ENCODE peak calls at places on chromosome 4, in seven cellular contexts. One of them, this sample, is unnamed.

GRCh38 chr4:146023334-146023967 is 84.8 kb upstream of the ZNF827 start:
- DNase-seq in mammary epithelial cell: no peak
- DNase-seq in SK-N-SH: no peak
- DNase-seq in endodermal cell: no peak
- DNase-seq in tibial nerve: no peak
- DNase-seq in OCI-LY7: peak
- DNase-seq in right lobe of liver: no peak
- DNase-seq in this sample: no peak

GRCh38 chr4:152211936-152212675 is 323.8 kb downstream of the FBXW7 start:
- DNase-seq in mammary epithelial cell: no peak
- DNase-seq in SK-N-SH: peak
- DNase-seq in endodermal cell: no peak
- DNase-seq in tibial nerve: no peak
- DNase-seq in OCI-LY7: no peak
- DNase-seq in right lobe of liver: no peak
- DNase-seq in this sample: no peak

GRCh38 chr4:100106982-100107381 is 83.3 kb downstream of the DDIT4L start:
- DNase-seq in mammary epithelial cell: no peak
- DNase-seq in SK-N-SH: no peak
- DNase-seq in endodermal cell: no peak
- DNase-seq in tibial nerve: no peak
- DNase-seq in OCI-LY7: peak
- DNase-seq in right lobe of liver: no peak
- DNase-seq in this sample: no peak

GRCh38 chr4:169617306-169617705 is 3.1 kb upstream of the CLCN3 start:
- DNase-seq in mammary epithelial cell: no peak
- DNase-seq in SK-N-SH: no peak
- DNase-seq in endodermal cell: no peak
- DNase-seq in tibial nerve: no peak
- DNase-seq in OCI-LY7: no peak
- DNase-seq in right lobe of liver: no peak
- DNase-seq in this sample: no peak

GRCh38 chr4:144295286-144295995 is 154.9 kb upstream of the GYPA start:
- DNase-seq in mammary epithelial cell: peak
- DNase-seq in SK-N-SH: no peak
- DNase-seq in endodermal cell: no peak
- DNase-seq in tibial nerve: no peak
- DNase-seq in OCI-LY7: no peak
- DNase-seq in right lobe of liver: no peak
- DNase-seq in this sample: no peak

GRCh38 chr4:39631700-39632079 is 7.0 kb downstream of the SMIM14 start:
- DNase-seq in mammary epithelial cell: no peak
- DNase-seq in SK-N-SH: no peak
- DNase-seq in endodermal cell: no peak
- DNase-seq in tibial nerve: no peak
- DNase-seq in OCI-LY7: peak
- DNase-seq in right lobe of liver: no peak
- DNase-seq in this sample: no peak

GRCh38 chr4:53804719-53805118 is 213.4 kb upstream of the LNX1 start:
- DNase-seq in mammary epithelial cell: peak
- DNase-seq in SK-N-SH: no peak
- DNase-seq in endodermal cell: peak
- DNase-seq in tibial nerve: no peak
- DNase-seq in OCI-LY7: peak
- DNase-seq in right lobe of liver: peak
- DNase-seq in this sample: peak

GRCh38 chr4:15233626-15234025 is 194.2 kb upstream of the C1QTNF7 start:
- DNase-seq in mammary epithelial cell: no peak
- DNase-seq in SK-N-SH: no peak
- DNase-seq in endodermal cell: no peak
- DNase-seq in tibial nerve: no peak
- DNase-seq in OCI-LY7: no peak
- DNase-seq in right lobe of liver: no peak
- DNase-seq in this sample: no peak

GRCh38 chr4:17030543-17030942 is 132.1 kb upstream of the LDB2 start:
- DNase-seq in mammary epithelial cell: peak
- DNase-seq in SK-N-SH: no peak
- DNase-seq in endodermal cell: no peak
- DNase-seq in tibial nerve: no peak
- DNase-seq in OCI-LY7: no peak
- DNase-seq in right lobe of liver: no peak
- DNase-seq in this sample: no peak

GRCh38 chr4:17091104-17091503 is 192.7 kb upstream of the LDB2 start:
- DNase-seq in mammary epithelial cell: no peak
- DNase-seq in SK-N-SH: no peak
- DNase-seq in endodermal cell: no peak
- DNase-seq in tibial nerve: no peak
- DNase-seq in OCI-LY7: no peak
- DNase-seq in right lobe of liver: no peak
- DNase-seq in this sample: no peak

GRCh38 chr4:47383829-47384427 is 79.6 kb downstream of the COMMD8 start:
- DNase-seq in mammary epithelial cell: peak
- DNase-seq in SK-N-SH: peak
- DNase-seq in endodermal cell: no peak
- DNase-seq in tibial nerve: no peak
- DNase-seq in OCI-LY7: peak
- DNase-seq in right lobe of liver: no peak
- DNase-seq in this sample: no peak

GRCh38 chr4:123232439-123232838 is 164.2 kb upstream of the SPRY1 start:
- DNase-seq in mammary epithelial cell: peak
- DNase-seq in SK-N-SH: no peak
- DNase-seq in endodermal cell: no peak
- DNase-seq in tibial nerve: no peak
- DNase-seq in OCI-LY7: no peak
- DNase-seq in right lobe of liver: no peak
- DNase-seq in this sample: no peak

GRCh38 chr4:188976644-188977115 is 837.4 kb downstream of the TRIML1 start:
- DNase-seq in mammary epithelial cell: peak
- DNase-seq in SK-N-SH: no peak
- DNase-seq in endodermal cell: peak
- DNase-seq in tibial nerve: no peak
- DNase-seq in OCI-LY7: no peak
- DNase-seq in right lobe of liver: no peak
- DNase-seq in this sample: no peak

GRCh38 chr4:20625460-20625859 is 74.8 kb upstream of the PACRGL start:
- DNase-seq in mammary epithelial cell: no peak
- DNase-seq in SK-N-SH: no peak
- DNase-seq in endodermal cell: no peak
- DNase-seq in tibial nerve: no peak
- DNase-seq in OCI-LY7: no peak
- DNase-seq in right lobe of liver: peak
- DNase-seq in this sample: no peak

GRCh38 chr4:19309365-19309764 is 942.3 kb upstream of the SLIT2 start:
- DNase-seq in mammary epithelial cell: peak
- DNase-seq in SK-N-SH: no peak
- DNase-seq in endodermal cell: no peak
- DNase-seq in tibial nerve: no peak
- DNase-seq in OCI-LY7: no peak
- DNase-seq in right lobe of liver: no peak
- DNase-seq in this sample: no peak

GRCh38 chr4:71962622-71963264 is 69.1 kb upstream of the NPFFR2 start:
- DNase-seq in mammary epithelial cell: no peak
- DNase-seq in SK-N-SH: no peak
- DNase-seq in endodermal cell: no peak
- DNase-seq in tibial nerve: no peak
- DNase-seq in OCI-LY7: no peak
- DNase-seq in right lobe of liver: no peak
- DNase-seq in this sample: no peak

GRCh38 chr4:71713611-71714203 is 70.2 kb downstream of the GC start:
- DNase-seq in mammary epithelial cell: peak
- DNase-seq in SK-N-SH: peak
- DNase-seq in endodermal cell: no peak
- DNase-seq in tibial nerve: no peak
- DNase-seq in OCI-LY7: peak
- DNase-seq in right lobe of liver: no peak
- DNase-seq in this sample: no peak

GRCh38 chr4:173707658-173708415 is 177.8 kb upstream of the HAND2 start:
- DNase-seq in mammary epithelial cell: no peak
- DNase-seq in SK-N-SH: no peak
- DNase-seq in endodermal cell: no peak
- DNase-seq in tibial nerve: no peak
- DNase-seq in OCI-LY7: no peak
- DNase-seq in right lobe of liver: no peak
- DNase-seq in this sample: no peak

GRCh38 chr4:145041378-145041777 is 56.6 kb downstream of the ANAPC10 start:
- DNase-seq in mammary epithelial cell: no peak
- DNase-seq in SK-N-SH: no peak
- DNase-seq in endodermal cell: no peak
- DNase-seq in tibial nerve: peak
- DNase-seq in OCI-LY7: peak
- DNase-seq in right lobe of liver: no peak
- DNase-seq in this sample: no peak

GRCh38 chr4:18075823-18076433 is 54.4 kb upstream of the LCORL start:
- DNase-seq in mammary epithelial cell: no peak
- DNase-seq in SK-N-SH: peak
- DNase-seq in endodermal cell: peak
- DNase-seq in tibial nerve: no peak
- DNase-seq in OCI-LY7: peak
- DNase-seq in right lobe of liver: no peak
- DNase-seq in this sample: no peak

GRCh38 chr4:7192252-7193039 is at the start of gene SORCS2:
- DNase-seq in mammary epithelial cell: no peak
- DNase-seq in SK-N-SH: peak
- DNase-seq in endodermal cell: peak
- DNase-seq in tibial nerve: peak
- DNase-seq in OCI-LY7: no peak
- DNase-seq in right lobe of liver: peak
- DNase-seq in this sample: peak

GRCh38 chr4:7191546-7192251 is 639 bp upstream of the SORCS2 start:
- DNase-seq in mammary epithelial cell: no peak
- DNase-seq in SK-N-SH: no peak
- DNase-seq in endodermal cell: no peak
- DNase-seq in tibial nerve: peak
- DNase-seq in OCI-LY7: no peak
- DNase-seq in right lobe of liver: no peak
- DNase-seq in this sample: peak

GRCh38 chr4:7194251-7195137 is 2.2 kb downstream of the SORCS2 start:
- DNase-seq in mammary epithelial cell: no peak
- DNase-seq in SK-N-SH: peak
- DNase-seq in endodermal cell: peak
- DNase-seq in tibial nerve: peak
- DNase-seq in OCI-LY7: peak
- DNase-seq in right lobe of liver: peak
- DNase-seq in this sample: peak

GRCh38 chr4:7195138-7195510 is 2.8 kb downstream of the SORCS2 start:
- DNase-seq in mammary epithelial cell: no peak
- DNase-seq in SK-N-SH: peak
- DNase-seq in endodermal cell: peak
- DNase-seq in tibial nerve: peak
- DNase-seq in OCI-LY7: no peak
- DNase-seq in right lobe of liver: no peak
- DNase-seq in this sample: peak

DNA sequence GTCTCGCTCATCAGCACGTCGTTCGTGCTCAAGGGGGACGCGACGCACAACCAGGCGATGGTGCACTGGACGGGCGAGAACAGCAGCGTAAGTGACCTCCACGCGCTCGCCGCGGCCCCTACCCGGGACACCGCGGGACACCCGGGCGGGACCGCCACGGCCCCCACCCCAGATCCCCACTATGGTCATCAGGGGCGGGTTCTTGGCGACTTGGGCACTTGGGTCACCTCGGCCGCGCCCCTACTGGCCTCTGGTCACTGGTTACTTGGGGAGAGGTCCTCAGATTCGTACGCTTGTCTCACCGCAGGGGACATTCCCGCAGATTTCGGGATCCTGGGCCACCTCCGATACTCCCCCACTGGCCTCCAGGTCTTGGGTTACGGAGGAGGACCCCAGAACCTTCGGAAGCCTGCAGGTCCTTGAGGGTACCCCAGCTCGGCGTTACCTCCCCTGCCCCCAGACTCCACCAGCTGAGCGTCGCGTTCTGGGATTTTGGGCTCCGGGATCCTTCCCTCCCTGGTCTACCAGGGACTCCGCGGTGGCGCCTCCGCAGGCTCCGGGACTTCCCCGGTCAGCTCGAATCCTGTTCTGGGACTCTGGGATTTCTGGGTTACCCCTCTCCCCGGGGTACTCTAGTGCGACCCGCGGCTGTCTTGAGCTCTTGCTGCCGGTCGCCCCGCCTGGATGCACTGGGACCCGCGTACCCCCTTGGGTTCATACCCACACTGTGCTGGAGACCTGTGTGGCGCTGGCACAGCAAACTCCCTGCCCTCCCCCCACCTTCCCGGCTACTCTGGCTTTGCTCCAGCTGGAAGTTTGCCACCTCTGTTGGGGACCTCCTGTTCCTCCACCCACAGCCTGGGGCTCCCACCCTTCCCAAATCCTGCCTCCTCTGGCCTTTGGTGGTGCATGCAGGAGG is 961 bp downstream of the SORCS2 start:
- DNase-seq in mammary epithelial cell: no peak
- DNase-seq in SK-N-SH: peak
- DNase-seq in endodermal cell: peak
- DNase-seq in tibial nerve: peak
- DNase-seq in OCI-LY7: no peak
- DNase-seq in right lobe of liver: no peak
- DNase-seq in this sample: peak
- H3K4me3 ChIP-seq in mammary epithelial cell: peak
- H3K4me3 ChIP-seq in SK-N-SH: peak
- H3K4me3 ChIP-seq in endodermal cell: peak
- H3K4me3 ChIP-seq in tibial nerve: peak
- H3K4me3 ChIP-seq in OCI-LY7: no peak
- H3K4me3 ChIP-seq in right lobe of liver: peak
- H3K4me3 ChIP-seq in this sample: peak

GRCh38 chr4:150306719-150307118 is 228.5 kb downstream of the DCLK2 start:
- DNase-seq in mammary epithelial cell: no peak
- DNase-seq in SK-N-SH: no peak
- DNase-seq in endodermal cell: no peak
- DNase-seq in tibial nerve: no peak
- DNase-seq in OCI-LY7: no peak
- DNase-seq in right lobe of liver: no peak
- DNase-seq in this sample: no peak
- H3K27ac ChIP-seq in mammary epithelial cell: peak
- H3K27ac ChIP-seq in SK-N-SH: peak
- H3K27ac ChIP-seq in endodermal cell: no peak
- H3K27ac ChIP-seq in tibial nerve: no peak
- H3K27ac ChIP-seq in OCI-LY7: no peak
- H3K27ac ChIP-seq in right lobe of liver: no peak
- H3K27ac ChIP-seq in this sample: no peak

DNA sequence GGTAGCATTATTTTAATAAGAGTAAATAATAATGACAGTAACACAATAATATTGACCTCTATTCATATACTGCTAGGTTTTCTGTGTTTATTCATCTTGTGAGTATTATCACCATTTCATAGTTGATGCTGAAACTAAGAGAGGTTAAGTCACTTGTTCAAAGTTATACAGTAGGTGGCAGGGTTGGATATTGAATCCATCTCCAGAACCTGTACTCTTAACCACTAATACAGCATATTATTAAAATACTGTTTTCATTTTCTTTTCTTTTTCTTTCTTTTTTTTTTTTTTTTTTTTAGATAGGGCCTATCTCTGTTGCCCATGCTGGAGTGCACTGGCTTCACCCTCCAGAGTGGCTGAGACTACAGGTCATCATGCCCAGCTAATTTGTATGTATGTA is 7.1 kb upstream of the ELF2 start:
- DNase-seq in mammary epithelial cell: no peak
- DNase-seq in SK-N-SH: no peak
- DNase-seq in endodermal cell: no peak
- DNase-seq in tibial nerve: no peak
- DNase-seq in OCI-LY7: peak
- DNase-seq in right lobe of liver: no peak
- DNase-seq in this sample: no peak
- TF ChIP-seq CTCF in mammary epithelial cell: peak
- TF ChIP-seq CTCF in SK-N-SH: peak
- TF ChIP-seq CTCF in endodermal cell: no peak
- TF ChIP-seq CTCF in tibial nerve: no peak
- TF ChIP-seq CTCF in OCI-LY7: peak
- TF ChIP-seq CTCF in right lobe of liver: peak
- TF ChIP-seq CTCF in this sample: no peak

GRCh38 chr4:128553665-128554515 is 255.6 kb upstream of the JADE1 start:
- DNase-seq in mammary epithelial cell: no peak
- DNase-seq in SK-N-SH: peak
- DNase-seq in endodermal cell: no peak
- DNase-seq in tibial nerve: no peak
- DNase-seq in OCI-LY7: no peak
- DNase-seq in right lobe of liver: no peak
- DNase-seq in this sample: no peak
- H3K4me3 ChIP-seq in mammary epithelial cell: peak
- H3K4me3 ChIP-seq in SK-N-SH: peak
- H3K4me3 ChIP-seq in endodermal cell: no peak
- H3K4me3 ChIP-seq in tibial nerve: peak
- H3K4me3 ChIP-seq in OCI-LY7: no peak
- H3K4me3 ChIP-seq in right lobe of liver: peak
- H3K4me3 ChIP-seq in this sample: peak